ENCODE peak calls at places on chromosomes 13 and 19, in five cellular contexts. One of them, this sample, is unnamed.

GRCh38 chr13:47892374-47892773 is 108.7 kb downstream of the SUCLA2 start:
- DNase-seq in substantia nigra: no peak
- DNase-seq in adrenal gland: no peak
- DNase-seq in neuronal stem cell: no peak
- DNase-seq in non-pigmented ciliary epithelial cell: no peak
- DNase-seq in this sample: no peak

GRCh38 chr19:16627194-16627927 is 643 bp downstream of the MED26 start:
- DNase-seq in neuronal stem cell: peak
- DNase-seq in adrenal gland: no peak
- DNase-seq in non-pigmented ciliary epithelial cell: no peak
- DNase-seq in substantia nigra: no peak
- DNase-seq in this sample: no peak

GRCh38 chr13:24228852-24229458 is 68.4 kb downstream of the SPATA13 start:
- DNase-seq in non-pigmented ciliary epithelial cell: no peak
- DNase-seq in adrenal gland: peak
- DNase-seq in substantia nigra: no peak
- DNase-seq in neuronal stem cell: peak
- DNase-seq in this sample: no peak

GRCh38 chr19:46648070-46648960 is 12.3 kb upstream of the GNG8 start:
- DNase-seq in adrenal gland: no peak
- DNase-seq in non-pigmented ciliary epithelial cell: no peak
- DNase-seq in substantia nigra: no peak
- DNase-seq in neuronal stem cell: no peak
- DNase-seq in this sample: no peak

GRCh38 chr13:30333601-30334000 is 26.2 kb upstream of the KATNAL1 start:
- DNase-seq in neuronal stem cell: no peak
- DNase-seq in adrenal gland: no peak
- DNase-seq in substantia nigra: no peak
- DNase-seq in non-pigmented ciliary epithelial cell: no peak
- DNase-seq in this sample: no peak

GRCh38 chr13:46307554-46307953 is 79.5 kb downstream of the RUBCNL start:
- DNase-seq in adrenal gland: no peak
- DNase-seq in neuronal stem cell: no peak
- DNase-seq in non-pigmented ciliary epithelial cell: no peak
- DNase-seq in substantia nigra: no peak
- DNase-seq in this sample: no peak

GRCh38 chr13:29402168-29402621 is 193.3 kb downstream of the SLC7A1 start:
- DNase-seq in neuronal stem cell: no peak
- DNase-seq in adrenal gland: no peak
- DNase-seq in non-pigmented ciliary epithelial cell: peak
- DNase-seq in substantia nigra: no peak
- DNase-seq in this sample: no peak

GRCh38 chr19:38913958-38914357 is 2.0 kb upstream of the CCER2 start:
- DNase-seq in adrenal gland: no peak
- DNase-seq in neuronal stem cell: no peak
- DNase-seq in non-pigmented ciliary epithelial cell: no peak
- DNase-seq in substantia nigra: no peak
- DNase-seq in this sample: no peak

GRCh38 chr13:33194820-33195692 is 90.5 kb downstream of the STARD13 start:
- DNase-seq in substantia nigra: no peak
- DNase-seq in neuronal stem cell: no peak
- DNase-seq in adrenal gland: no peak
- DNase-seq in non-pigmented ciliary epithelial cell: peak
- DNase-seq in this sample: no peak

GRCh38 chr13:44259045-44260042 is 114.3 kb upstream of the SERP2 start:
- DNase-seq in substantia nigra: no peak
- DNase-seq in non-pigmented ciliary epithelial cell: no peak
- DNase-seq in adrenal gland: peak
- DNase-seq in neuronal stem cell: no peak
- DNase-seq in this sample: no peak

This sample was measured in hypothalamus.